ENCODE peak calls at places on chromosomes 12 and 14, in eight cellular contexts. One of them, this sample, is unnamed.

GRCh38 chr14:50001146-50001998 is 108.5 kb downstream of the ARF6 start:
- DNase-seq in C1 segment of cervical spinal cord: no peak
- DNase-seq in NCI-H1417: peak; percentile 66
- DNase-seq in DMS 273 treated with DMSO at 0.1 percent for 48 hours: no peak
- DNase-seq in RCC 7860: peak; percentile 79
- DNase-seq in stimulated activated CD4-positive, alpha-beta T cell treated with anti-CD3 and anti-CD28 coated beads, Interleukin-15, amount 100 ng/mL, for 1 hour: peak; percentile 51
- DNase-seq in NCI-H446: no peak
- DNase-seq in retina: peak; percentile 14
- DNase-seq in this sample: peak; percentile 77

GRCh38 chr12:75852143-75852542 is 179.4 kb downstream of the PHLDA1 start:
- DNase-seq in NCI-H446: peak; percentile 78
- DNase-seq in retina: no peak
- DNase-seq in stimulated activated CD4-positive, alpha-beta T cell treated with anti-CD3 and anti-CD28 coated beads, Interleukin-15, amount 100 ng/mL, for 1 hour: no peak
- DNase-seq in NCI-H1417: peak; percentile 26
- DNase-seq in DMS 273 treated with DMSO at 0.1 percent for 48 hours: no peak
- DNase-seq in C1 segment of cervical spinal cord: no peak
- DNase-seq in RCC 7860: peak; percentile 64
- DNase-seq in this sample: no peak

GRCh38 chr12:104958946-104959841 is 1.1 kb upstream of the SLC41A2 start:
- DNase-seq in NCI-H446: peak; percentile 33
- DNase-seq in DMS 273 treated with DMSO at 0.1 percent for 48 hours: no peak
- DNase-seq in RCC 7860: peak; percentile 73
- DNase-seq in C1 segment of cervical spinal cord: no peak
- DNase-seq in retina: no peak
- DNase-seq in NCI-H1417: peak; percentile 24
- DNase-seq in stimulated activated CD4-positive, alpha-beta T cell treated with anti-CD3 and anti-CD28 coated beads, Interleukin-15, amount 100 ng/mL, for 1 hour: no peak
- DNase-seq in this sample: peak; percentile 32

GRCh38 chr12:115771065-115771464 is 506.4 kb downstream of the MED13L start:
- DNase-seq in NCI-H446: no peak
- DNase-seq in RCC 7860: no peak
- DNase-seq in retina: no peak
- DNase-seq in NCI-H1417: peak; percentile 39
- DNase-seq in C1 segment of cervical spinal cord: no peak
- DNase-seq in DMS 273 treated with DMSO at 0.1 percent for 48 hours: no peak
- DNase-seq in stimulated activated CD4-positive, alpha-beta T cell treated with anti-CD3 and anti-CD28 coated beads, Interleukin-15, amount 100 ng/mL, for 1 hour: no peak
- DNase-seq in this sample: peak; percentile 64

GRCh38 chr12:123950476-123951169 is 22.0 kb downstream of the CCDC92 start:
- DNase-seq in NCI-H1417: no peak
- DNase-seq in NCI-H446: no peak
- DNase-seq in C1 segment of cervical spinal cord: no peak
- DNase-seq in stimulated activated CD4-positive, alpha-beta T cell treated with anti-CD3 and anti-CD28 coated beads, Interleukin-15, amount 100 ng/mL, for 1 hour: no peak
- DNase-seq in RCC 7860: no peak
- DNase-seq in retina: no peak
- DNase-seq in DMS 273 treated with DMSO at 0.1 percent for 48 hours: no peak
- DNase-seq in this sample: no peak

GRCh38 chr12:117134059-117134458 is 34.8 kb upstream of the TESC start:
- DNase-seq in NCI-H446: peak; percentile 55
- DNase-seq in NCI-H1417: no peak
- DNase-seq in DMS 273 treated with DMSO at 0.1 percent for 48 hours: peak; percentile 39
- DNase-seq in C1 segment of cervical spinal cord: no peak
- DNase-seq in retina: no peak
- DNase-seq in RCC 7860: no peak
- DNase-seq in stimulated activated CD4-positive, alpha-beta T cell treated with anti-CD3 and anti-CD28 coated beads, Interleukin-15, amount 100 ng/mL, for 1 hour: peak; percentile 19
- DNase-seq in this sample: no peak

GRCh38 chr14:63499701-63500250 is 43.4 kb downstream of the PPP2R5E start:
- DNase-seq in NCI-H446: no peak
- DNase-seq in C1 segment of cervical spinal cord: no peak
- DNase-seq in retina: no peak
- DNase-seq in DMS 273 treated with DMSO at 0.1 percent for 48 hours: no peak
- DNase-seq in RCC 7860: no peak
- DNase-seq in NCI-H1417: no peak
- DNase-seq in stimulated activated CD4-positive, alpha-beta T cell treated with anti-CD3 and anti-CD28 coated beads, Interleukin-15, amount 100 ng/mL, for 1 hour: no peak
- DNase-seq in this sample: no peak

GRCh38 chr12:3520168-3520567 is 29.2 kb downstream of the PRMT8 start:
- DNase-seq in NCI-H446: peak; percentile 56
- DNase-seq in stimulated activated CD4-positive, alpha-beta T cell treated with anti-CD3 and anti-CD28 coated beads, Interleukin-15, amount 100 ng/mL, for 1 hour: no peak
- DNase-seq in C1 segment of cervical spinal cord: no peak
- DNase-seq in retina: no peak
- DNase-seq in NCI-H1417: peak; percentile 68
- DNase-seq in RCC 7860: no peak
- DNase-seq in DMS 273 treated with DMSO at 0.1 percent for 48 hours: no peak
- DNase-seq in this sample: no peak

GRCh38 chr14:72594099-72594901 is 299.6 kb downstream of the DPF3 start:
- DNase-seq in RCC 7860: no peak
- DNase-seq in C1 segment of cervical spinal cord: no peak
- DNase-seq in stimulated activated CD4-positive, alpha-beta T cell treated with anti-CD3 and anti-CD28 coated beads, Interleukin-15, amount 100 ng/mL, for 1 hour: no peak
- DNase-seq in NCI-H446: no peak
- DNase-seq in retina: no peak
- DNase-seq in NCI-H1417: no peak
- DNase-seq in DMS 273 treated with DMSO at 0.1 percent for 48 hours: no peak
- DNase-seq in this sample: no peak

GRCh38 chr14:103818422-103818821 is 29.0 kb downstream of the PPP1R13B start:
- DNase-seq in RCC 7860: no peak
- DNase-seq in DMS 273 treated with DMSO at 0.1 percent for 48 hours: no peak
- DNase-seq in C1 segment of cervical spinal cord: no peak
- DNase-seq in retina: no peak
- DNase-seq in stimulated activated CD4-positive, alpha-beta T cell treated with anti-CD3 and anti-CD28 coated beads, Interleukin-15, amount 100 ng/mL, for 1 hour: no peak
- DNase-seq in NCI-H1417: no peak
- DNase-seq in NCI-H446: no peak
- DNase-seq in this sample: no peak

GRCh38 chr12:96230646-96231045 is 36.5 kb downstream of the ELK3 start:
- DNase-seq in C1 segment of cervical spinal cord: no peak
- DNase-seq in NCI-H1417: no peak
- DNase-seq in stimulated activated CD4-positive, alpha-beta T cell treated with anti-CD3 and anti-CD28 coated beads, Interleukin-15, amount 100 ng/mL, for 1 hour: no peak
- DNase-seq in NCI-H446: no peak
- DNase-seq in DMS 273 treated with DMSO at 0.1 percent for 48 hours: no peak
- DNase-seq in RCC 7860: no peak
- DNase-seq in retina: no peak
- DNase-seq in this sample: no peak

GRCh38 chr14:24908592-24909236 is 141.2 kb downstream of the STXBP6 start:
- DNase-seq in DMS 273 treated with DMSO at 0.1 percent for 48 hours: no peak
- DNase-seq in stimulated activated CD4-positive, alpha-beta T cell treated with anti-CD3 and anti-CD28 coated beads, Interleukin-15, amount 100 ng/mL, for 1 hour: no peak
- DNase-seq in NCI-H446: no peak
- DNase-seq in retina: no peak
- DNase-seq in C1 segment of cervical spinal cord: no peak
- DNase-seq in RCC 7860: no peak
- DNase-seq in NCI-H1417: no peak
- DNase-seq in this sample: no peak

GRCh38 chr14:100649173-100649519 is 61.9 kb upstream of the BEGAIN start:
- DNase-seq in NCI-H1417: no peak
- DNase-seq in C1 segment of cervical spinal cord: no peak
- DNase-seq in RCC 7860: no peak
- DNase-seq in NCI-H446: no peak
- DNase-seq in DMS 273 treated with DMSO at 0.1 percent for 48 hours: no peak
- DNase-seq in retina: no peak
- DNase-seq in stimulated activated CD4-positive, alpha-beta T cell treated with anti-CD3 and anti-CD28 coated beads, Interleukin-15, amount 100 ng/mL, for 1 hour: no peak
- DNase-seq in this sample: no peak

GRCh38 chr12:24226745-24227350 is 277.4 kb upstream of the SOX5 start:
- DNase-seq in RCC 7860: peak; percentile 23
- DNase-seq in NCI-H446: no peak
- DNase-seq in C1 segment of cervical spinal cord: no peak
- DNase-seq in stimulated activated CD4-positive, alpha-beta T cell treated with anti-CD3 and anti-CD28 coated beads, Interleukin-15, amount 100 ng/mL, for 1 hour: no peak
- DNase-seq in NCI-H1417: no peak
- DNase-seq in DMS 273 treated with DMSO at 0.1 percent for 48 hours: no peak
- DNase-seq in retina: no peak
- DNase-seq in this sample: peak; percentile 63

GRCh38 chr12:75981773-75982564 is 49.6 kb downstream of the PHLDA1 start:
- DNase-seq in DMS 273 treated with DMSO at 0.1 percent for 48 hours: no peak
- DNase-seq in RCC 7860: no peak
- DNase-seq in NCI-H1417: no peak
- DNase-seq in retina: no peak
- DNase-seq in stimulated activated CD4-positive, alpha-beta T cell treated with anti-CD3 and anti-CD28 coated beads, Interleukin-15, amount 100 ng/mL, for 1 hour: no peak
- DNase-seq in NCI-H446: no peak
- DNase-seq in C1 segment of cervical spinal cord: no peak
- DNase-seq in this sample: peak; percentile 43

GRCh38 chr12:22409071-22409951 is 74.8 kb upstream of the ST8SIA1 start:
- DNase-seq in stimulated activated CD4-positive, alpha-beta T cell treated with anti-CD3 and anti-CD28 coated beads, Interleukin-15, amount 100 ng/mL, for 1 hour: no peak
- DNase-seq in NCI-H446: peak; percentile 43
- DNase-seq in retina: no peak
- DNase-seq in C1 segment of cervical spinal cord: no peak
- DNase-seq in NCI-H1417: no peak
- DNase-seq in DMS 273 treated with DMSO at 0.1 percent for 48 hours: no peak
- DNase-seq in RCC 7860: no peak
- DNase-seq in this sample: peak; percentile 34

GRCh38 chr12:57090924-57091632 is 2.2 kb downstream of the NAB2 start:
- DNase-seq in DMS 273 treated with DMSO at 0.1 percent for 48 hours: no peak
- DNase-seq in retina: no peak
- DNase-seq in NCI-H446: no peak
- DNase-seq in RCC 7860: no peak
- DNase-seq in stimulated activated CD4-positive, alpha-beta T cell treated with anti-CD3 and anti-CD28 coated beads, Interleukin-15, amount 100 ng/mL, for 1 hour: no peak
- DNase-seq in NCI-H1417: no peak
- DNase-seq in C1 segment of cervical spinal cord: no peak
- DNase-seq in this sample: no peak

GRCh38 chr12:120234643-120235368 is 30.7 kb downstream of the PXN start:
- DNase-seq in retina: peak; percentile 83
- DNase-seq in NCI-H446: peak; percentile 86
- DNase-seq in stimulated activated CD4-positive, alpha-beta T cell treated with anti-CD3 and anti-CD28 coated beads, Interleukin-15, amount 100 ng/mL, for 1 hour: no peak
- DNase-seq in C1 segment of cervical spinal cord: no peak
- DNase-seq in RCC 7860: peak; percentile 100
- DNase-seq in DMS 273 treated with DMSO at 0.1 percent for 48 hours: peak; percentile 41
- DNase-seq in NCI-H1417: peak; percentile 80
- DNase-seq in this sample: peak; percentile 98

GRCh38 chr14:52269100-52269499 is 1.6 kb downstream of the PTGDR start:
- DNase-seq in NCI-H446: no peak
- DNase-seq in DMS 273 treated with DMSO at 0.1 percent for 48 hours: no peak
- DNase-seq in NCI-H1417: no peak
- DNase-seq in stimulated activated CD4-positive, alpha-beta T cell treated with anti-CD3 and anti-CD28 coated beads, Interleukin-15, amount 100 ng/mL, for 1 hour: no peak
- DNase-seq in RCC 7860: no peak
- DNase-seq in C1 segment of cervical spinal cord: no peak
- DNase-seq in retina: no peak
- DNase-seq in this sample: peak; percentile 6

GRCh38 chr12:75488553-75488952 is 8.0 kb downstream of the GLIPR1 start:
- DNase-seq in stimulated activated CD4-positive, alpha-beta T cell treated with anti-CD3 and anti-CD28 coated beads, Interleukin-15, amount 100 ng/mL, for 1 hour: no peak
- DNase-seq in DMS 273 treated with DMSO at 0.1 percent for 48 hours: no peak
- DNase-seq in retina: no peak
- DNase-seq in RCC 7860: peak; percentile 12
- DNase-seq in C1 segment of cervical spinal cord: no peak
- DNase-seq in NCI-H446: no peak
- DNase-seq in NCI-H1417: no peak
- DNase-seq in this sample: peak; percentile 73

GRCh38 chr14:33414041-33414440 is 475.4 kb downstream of the NPAS3 start:
- DNase-seq in RCC 7860: no peak
- DNase-seq in DMS 273 treated with DMSO at 0.1 percent for 48 hours: no peak
- DNase-seq in NCI-H446: no peak
- DNase-seq in stimulated activated CD4-positive, alpha-beta T cell treated with anti-CD3 and anti-CD28 coated beads, Interleukin-15, amount 100 ng/mL, for 1 hour: no peak
- DNase-seq in C1 segment of cervical spinal cord: no peak
- DNase-seq in retina: no peak
- DNase-seq in NCI-H1417: no peak
- DNase-seq in this sample: peak; percentile 53

GRCh38 chr14:76599556-76599955 is 161.7 kb upstream of the VASH1 start:
- DNase-seq in C1 segment of cervical spinal cord: no peak
- DNase-seq in retina: no peak
- DNase-seq in NCI-H446: peak; percentile 83
- DNase-seq in stimulated activated CD4-positive, alpha-beta T cell treated with anti-CD3 and anti-CD28 coated beads, Interleukin-15, amount 100 ng/mL, for 1 hour: no peak
- DNase-seq in DMS 273 treated with DMSO at 0.1 percent for 48 hours: peak; percentile 87
- DNase-seq in RCC 7860: no peak
- DNase-seq in NCI-H1417: no peak
- DNase-seq in this sample: no peak

GRCh38 chr12:126676426-126676825 is 1590.5 kb upstream of the TMEM132C start:
- DNase-seq in NCI-H1417: no peak
- DNase-seq in DMS 273 treated with DMSO at 0.1 percent for 48 hours: no peak
- DNase-seq in NCI-H446: no peak
- DNase-seq in retina: no peak
- DNase-seq in RCC 7860: no peak
- DNase-seq in C1 segment of cervical spinal cord: no peak
- DNase-seq in stimulated activated CD4-positive, alpha-beta T cell treated with anti-CD3 and anti-CD28 coated beads, Interleukin-15, amount 100 ng/mL, for 1 hour: no peak
- DNase-seq in this sample: no peak

GRCh38 chr12:49784756-49785409 is 43.3 kb downstream of the NCKAP5L start:
- DNase-seq in C1 segment of cervical spinal cord: no peak
- DNase-seq in DMS 273 treated with DMSO at 0.1 percent for 48 hours: no peak
- DNase-seq in RCC 7860: no peak
- DNase-seq in retina: no peak
- DNase-seq in stimulated activated CD4-positive, alpha-beta T cell treated with anti-CD3 and anti-CD28 coated beads, Interleukin-15, amount 100 ng/mL, for 1 hour: no peak
- DNase-seq in NCI-H1417: no peak
- DNase-seq in NCI-H446: no peak
- DNase-seq in this sample: no peak

GRCh38 chr14:85444685-85445084 is 85.3 kb upstream of the FLRT2 start:
- DNase-seq in retina: no peak
- DNase-seq in NCI-H1417: peak; percentile 96
- DNase-seq in RCC 7860: peak; percentile 78
- DNase-seq in stimulated activated CD4-positive, alpha-beta T cell treated with anti-CD3 and anti-CD28 coated beads, Interleukin-15, amount 100 ng/mL, for 1 hour: no peak
- DNase-seq in DMS 273 treated with DMSO at 0.1 percent for 48 hours: no peak
- DNase-seq in NCI-H446: peak; percentile 47
- DNase-seq in C1 segment of cervical spinal cord: no peak
- DNase-seq in this sample: no peak

GRCh38 chr12:15599266-15600037 is 189.7 kb downstream of the EPS8 start:
- DNase-seq in NCI-H446: peak; percentile 82
- DNase-seq in DMS 273 treated with DMSO at 0.1 percent for 48 hours: no peak
- DNase-seq in NCI-H1417: no peak
- DNase-seq in C1 segment of cervical spinal cord: no peak
- DNase-seq in RCC 7860: no peak
- DNase-seq in stimulated activated CD4-positive, alpha-beta T cell treated with anti-CD3 and anti-CD28 coated beads, Interleukin-15, amount 100 ng/mL, for 1 hour: no peak
- DNase-seq in retina: no peak
- DNase-seq in this sample: no peak

GRCh38 chr14:100621806-100622205 is 34.6 kb upstream of the BEGAIN start:
- DNase-seq in retina: no peak
- DNase-seq in RCC 7860: no peak
- DNase-seq in C1 segment of cervical spinal cord: no peak
- DNase-seq in NCI-H1417: no peak
- DNase-seq in NCI-H446: no peak
- DNase-seq in stimulated activated CD4-positive, alpha-beta T cell treated with anti-CD3 and anti-CD28 coated beads, Interleukin-15, amount 100 ng/mL, for 1 hour: no peak
- DNase-seq in DMS 273 treated with DMSO at 0.1 percent for 48 hours: no peak
- DNase-seq in this sample: peak; percentile 45

This sample was measured in mesendoderm.